ENCODE peak calls at places on chromosome 20, in seven cellular contexts. L, A, Q, X, S, T and D are unnamed samples. For H3K4me1, the result is how much of the 10 kb centered on the place peaks cover.

GRCh38 chr20:38073307-38074010 is 39.9 kb downstream of the RPRD1B start:
- DNase-seq in L (peak), A (peak), Q (peak), X (peak), S (peak), T (peak), D (peak)

GRCh38 chr20:55974491-55975202 is 30.7 kb downstream of the CBLN4 start:
- DNase-seq in L (no peak), A (no peak), Q (no peak), X (no peak), S (no peak), T (no peak), D (no peak)

GRCh38 chr20:54377992-54378773 is 97.2 kb upstream of the DOK5 start:
- DNase-seq in L (no peak), A (no peak), Q (no peak), X (no peak), S (no peak), T (no peak), D (no peak)

GRCh38 chr20:56955673-56956072 is 310.8 kb downstream of the BMP7 start:
- DNase-seq in L (no peak), A (no peak), Q (no peak), X (no peak), S (no peak), T (peak), D (no peak)

GRCh38 chr20:37071481-37071911 is 24.3 kb downstream of the RBL1 start:
- DNase-seq in L (peak), A (peak), Q (no peak), X (peak), S (no peak), T (no peak), D (peak)

GRCh38 chr20:11411765-11412164 is 505.9 kb upstream of the BTBD3 start:
- DNase-seq in L (no peak), A (no peak), Q (no peak), X (no peak), S (no peak), T (peak), D (no peak)

GRCh38 chr20:37479925-37480691 is 40.9 kb upstream of the NNAT start:
- DNase-seq in L (no peak), A (no peak), Q (no peak), X (no peak), S (no peak), T (no peak), D (no peak)

GRCh38 chr20:10433014-10433622 is 904 bp downstream of the MKKS start:
- DNase-seq in L (no peak), A (no peak), Q (no peak), X (peak), S (no peak), T (peak), D (peak)

GRCh38 chr20:58374906-58375760 is 13.9 kb upstream of the VAPB start:
- DNase-seq in L (peak), A (no peak), Q (no peak), X (peak), S (no peak), T (peak), D (no peak)

GRCh38 chr20:4720977-4721349 is 746 bp upstream of the PRND start:
- DNase-seq in L (no peak), A (no peak), Q (no peak), X (no peak), S (no peak), T (peak), D (no peak)

GRCh38 chr20:31681128-31681727 is 41.4 kb downstream of the BCL2L1 start:
- DNase-seq in L (no peak), A (no peak), Q (no peak), X (no peak), S (no peak), T (no peak), D (no peak)

GRCh38 chr20:31684153-31685003 is 38.3 kb downstream of the BCL2L1 start:
- DNase-seq in L (no peak), A (peak), Q (no peak), X (no peak), S (no peak), T (no peak), D (peak)

GRCh38 chr20:31681769-31682168 is 40.9 kb downstream of the BCL2L1 start:
- DNase-seq in L (no peak), A (no peak), Q (no peak), X (no peak), S (no peak), T (no peak), D (no peak)

GRCh38 chr20:31682352-31682751 is 40.3 kb downstream of the BCL2L1 start:
- DNase-seq in L (no peak), A (no peak), Q (no peak), X (no peak), S (no peak), T (no peak), D (no peak)

DNA sequence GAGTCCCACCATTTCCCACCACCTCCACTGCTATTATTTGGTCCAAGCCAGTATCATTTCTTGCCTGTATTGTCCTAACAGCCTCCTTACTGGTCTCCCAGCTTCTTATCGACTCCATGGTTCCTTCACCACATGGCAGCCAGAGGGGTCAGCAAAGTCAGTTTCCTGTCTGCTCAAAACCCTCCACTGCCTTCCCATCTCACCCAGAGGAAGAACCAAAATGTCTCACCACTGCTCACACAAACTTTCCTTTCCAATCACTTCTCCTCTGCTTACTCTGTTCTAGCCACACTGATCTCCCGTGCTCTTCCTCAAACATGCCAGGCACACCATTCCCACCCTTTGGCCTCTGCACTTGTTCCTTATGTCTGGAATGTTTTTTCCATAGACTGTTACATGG is 39.7 kb downstream of the BCL2L1 start:
- DNase-seq in L (no peak), A (no peak), Q (no peak), X (no peak), S (no peak), T (no peak), D (no peak)
- H3K4me1 ChIP-seq in L (under half), A (half or more), Q (half or more), X (under half), S (under half), T (under half), D (half or more)

DNA sequence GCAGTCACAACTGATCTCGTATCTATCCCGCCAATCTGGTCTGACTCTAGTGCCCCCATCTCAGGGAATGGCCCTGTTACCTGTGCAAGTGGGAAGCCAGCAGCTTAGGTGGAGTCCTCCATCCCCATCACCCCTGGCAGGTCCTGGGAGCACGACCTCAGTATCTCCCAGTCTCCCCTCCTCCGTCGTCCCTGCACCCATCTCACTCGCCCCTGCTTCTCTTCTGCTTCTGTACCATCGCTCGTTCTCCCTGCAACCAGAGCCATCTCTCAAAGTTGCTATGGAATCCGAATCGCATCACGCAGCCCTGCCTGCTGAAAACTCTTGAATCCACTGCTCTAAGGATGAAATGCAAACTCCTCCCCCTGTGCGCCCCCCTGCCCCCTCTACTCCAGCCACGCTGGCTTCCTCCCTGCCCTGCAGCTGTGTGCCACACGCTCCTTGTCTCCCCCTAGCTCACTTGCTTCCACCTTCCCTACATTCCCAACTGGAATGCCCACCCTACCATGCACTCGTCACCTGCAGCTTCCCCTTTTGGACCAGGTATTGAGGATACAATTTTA is 64.0 kb upstream of the PTGIS start:
- DNase-seq in L (no peak), A (no peak), Q (no peak), X (no peak), S (no peak), T (peak), D (no peak)
- H3K4me3 ChIP-seq in L (no peak), A (no peak), Q (no peak), X (no peak), S (no peak), T (no peak), D (no peak)

GRCh38 chr20:35619196-35620095 is 3.8 kb downstream of the SPAG4 start:
- DNase-seq in L (peak), A (peak), Q (peak), X (peak), S (peak), T (peak), D (peak)
- H3K27ac ChIP-seq in L (no peak), A (peak), Q (peak), X (no peak), S (peak), T (no peak), D (peak)

GRCh38 chr20:50287512-50287911 is 96.9 kb downstream of the CEBPB start:
- DNase-seq in L (no peak), A (no peak), Q (no peak), X (no peak), S (no peak), T (no peak), D (no peak)
- H3K4me1 ChIP-seq in L (under half), A (under half), Q (half or more), X (under half), S (under half), T (under half), D (under half)

GRCh38 chr20:23622839-23623343 is 14.9 kb downstream of the CST3 start:
- DNase-seq in L (peak), A (no peak), Q (peak), X (peak), S (peak), T (no peak), D (no peak)
- H3K4me3 ChIP-seq in L (no peak), A (no peak), Q (peak), X (no peak), S (peak), T (no peak), D (no peak)